ENCODE peak calls at places on chromosomes 16 and 17, in five cellular contexts. E is K562, Y is SK-N-SH, B is GM12878, K is HepG2. T is an unnamed sample.
A peak's percentile ranks its signal among the peaks of the same experiment; 100 is the strongest.

GRCh38 chr17:77963441-77963840 is 4.9 kb downstream of the TNRC6C start:
- DNase-seq in E (peak; percentile 17), Y (peak; percentile 77), B (no peak), K (peak; percentile 75), T (no peak)

GRCh38 chr16:49089533-49089932 is 192.1 kb downstream of the CBLN1 start:
- DNase-seq in E (no peak), Y (no peak), B (no peak), K (no peak), T (no peak)

GRCh38 chr17:29982991-29983390 is 41.6 kb downstream of the EFCAB5 start:
- DNase-seq in E (no peak), Y (no peak), B (no peak), K (no peak), T (no peak)

GRCh38 chr16:55478827-55479559 is at the start of gene MMP2:
- DNase-seq in E (no peak), Y (peak; percentile 96), B (no peak), K (no peak), T (peak; percentile 31)

GRCh38 chr16:73062640-73063283 is 14.8 kb upstream of the ZFHX3 start:
- DNase-seq in E (no peak), Y (peak; percentile 79), B (no peak), K (no peak), T (no peak)

GRCh38 chr17:67335245-67335835 is 31.0 kb downstream of the PSMD12 start:
- DNase-seq in E (no peak), Y (no peak), B (no peak), K (no peak), T (no peak)

GRCh38 chr16:49455991-49456745 is 82.6 kb downstream of the C16orf78 start:
- DNase-seq in E (no peak), Y (no peak), B (no peak), K (no peak), T (no peak)

GRCh38 chr17:63332286-63332685 is 113.8 kb downstream of the CYB561 start:
- DNase-seq in E (no peak), Y (no peak), B (no peak), K (no peak), T (no peak)

GRCh38 chr17:50914510-50914849 is 48.3 kb upstream of the TOB1 start:
- DNase-seq in E (no peak), Y (no peak), B (no peak), K (no peak), T (no peak)

GRCh38 chr17:5241861-5242671 is 7.4 kb upstream of the SCIMP start:
- DNase-seq in E (no peak), Y (no peak), B (no peak), K (no peak), T (no peak)

GRCh38 chr17:67478266-67479118 is 101.4 kb downstream of the PITPNC1 start:
- DNase-seq in E (no peak), Y (no peak), B (no peak), K (no peak), T (no peak)

GRCh38 chr17:3012926-3013581 is 50.4 kb downstream of the OR1D5 start:
- DNase-seq in E (peak; percentile 65), Y (peak; percentile 84), B (peak; percentile 16), K (peak; percentile 53), T (peak; percentile 79)

GRCh38 chr16:46607529-46607928 is 13.7 kb downstream of the SHCBP1 start:
- DNase-seq in E (peak; percentile 28), Y (no peak), B (no peak), K (peak; percentile 55), T (no peak)

GRCh38 chr16:31256466-31256865 is 3.3 kb upstream of the ITGAM start:
- DNase-seq in E (no peak), Y (no peak), B (no peak), K (no peak), T (no peak)

GRCh38 chr16:31250782-31251384 is 8.9 kb upstream of the ITGAM start:
- DNase-seq in E (no peak), Y (no peak), B (no peak), K (no peak), T (no peak)

GRCh38 chr16:31251435-31251834 is 8.3 kb upstream of the ITGAM start:
- DNase-seq in E (no peak), Y (no peak), B (no peak), K (no peak), T (no peak)

GRCh38 chr16:31258366-31258765 is 1.4 kb upstream of the ITGAM start:
- DNase-seq in E (no peak), Y (no peak), B (no peak), K (no peak), T (no peak)

DNA sequence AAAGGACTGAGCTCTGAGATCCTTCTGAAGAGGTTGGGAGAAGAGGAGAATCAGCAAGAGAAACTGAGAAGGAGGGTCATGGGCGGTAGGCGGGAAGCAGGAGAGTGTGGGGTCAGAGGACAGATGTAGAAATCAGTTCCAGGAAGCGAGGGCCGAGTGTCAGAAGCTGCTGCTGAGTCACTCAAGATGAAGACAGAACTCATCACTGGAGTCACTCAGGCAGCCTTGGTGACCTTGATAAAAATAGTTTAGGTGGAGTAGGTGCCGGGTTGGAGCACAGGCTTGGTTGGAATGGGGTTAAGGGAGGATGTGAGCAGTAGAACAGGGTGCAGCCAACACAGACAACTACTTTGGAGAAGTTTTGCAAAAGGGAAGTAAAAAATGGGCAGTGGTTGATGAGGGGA is 6.1 kb upstream of the ITGAM start:
- DNase-seq in E (peak; percentile 74), Y (no peak), B (no peak), K (peak; percentile 23), T (no peak)
- TF ChIP-seq FOXM1 in E (no peak), Y (no peak), B (no peak), K (no peak), T (no peak)

GRCh38 chr16:88920618-88921602 is 54.5 kb upstream of the PABPN1L start:
- DNase-seq in E (peak; percentile 37), Y (peak; percentile 88), B (no peak), K (no peak), T (no peak)
- TF ChIP-seq FOXM1 in E (no peak), Y (no peak), B (no peak), K (no peak), T (no peak)

GRCh38 chr17:74126179-74126900 is 77.1 kb upstream of the RPL38 start:
- DNase-seq in E (no peak), Y (no peak), B (no peak), K (no peak), T (no peak)
- TF ChIP-seq FOXM1 in E (no peak), Y (no peak), B (no peak), K (no peak), T (no peak)

GRCh38 chr16:10170016-10170415 is 12.2 kb downstream of the GRIN2A start:
- DNase-seq in E (no peak), Y (no peak), B (no peak), K (no peak), T (no peak)

GRCh38 chr16:10171225-10171624 is 11.0 kb downstream of the GRIN2A start:
- DNase-seq in E (no peak), Y (no peak), B (no peak), K (peak; percentile 83), T (no peak)

GRCh38 chr16:10169031-10169430 is 13.2 kb downstream of the GRIN2A start:
- DNase-seq in E (no peak), Y (no peak), B (no peak), K (no peak), T (no peak)

GRCh38 chr16:10165643-10166042 is 16.6 kb downstream of the GRIN2A start:
- DNase-seq in E (no peak), Y (no peak), B (no peak), K (no peak), T (no peak)

DNA sequence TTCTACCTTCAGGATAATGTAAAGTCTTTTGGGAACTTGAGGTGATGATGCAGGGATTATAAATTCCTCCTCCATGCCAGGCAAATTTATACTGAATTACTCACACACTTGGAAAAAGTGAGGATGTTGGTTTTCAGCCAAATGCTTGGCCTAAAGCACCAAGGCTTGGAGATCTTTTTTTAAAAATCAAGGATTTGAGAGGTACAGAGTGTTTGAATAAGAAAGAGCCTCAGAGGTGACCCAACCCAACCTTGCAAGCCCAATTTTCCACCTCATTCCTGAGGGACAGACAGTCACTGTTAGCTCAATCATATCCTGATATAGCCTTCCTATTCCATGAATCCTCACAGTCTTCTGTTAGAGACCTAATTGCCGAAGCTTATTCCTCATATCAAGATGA is 14.0 kb downstream of the GRIN2A start:
- DNase-seq in E (no peak), Y (no peak), B (no peak), K (no peak), T (no peak)
- TF ChIP-seq FOXM1 in E (no peak), Y (no peak), B (no peak), K (no peak), T (no peak)

T was measured in HEK293T.